ENCODE peak calls at places on chromosomes 6 and 20, in six cellular contexts. E is K562, N is H1, C is GM12878, A is HepG2, O is SK-N-SH. K is an unnamed sample. For H3K4me1, the result is how much of the 10 kb centered on the place peaks cover.

GRCh38 chr6:162184465-162184864 is 543.1 kb downstream of the PRKN start:
- DNase-seq in A (no peak), E (no peak), C (no peak), N (no peak), O (no peak), K (no peak)

GRCh38 chr6:24982231-24982630 is 46.5 kb upstream of the RIPOR2 start:
- DNase-seq in C (no peak), E (no peak), O (no peak), N (no peak), A (no peak), K (no peak)

GRCh38 chr6:69232506-69233194 is 564.2 kb downstream of the LMBRD1 start:
- DNase-seq in O (peak), C (no peak), A (peak), N (no peak), E (peak), K (no peak)

GRCh38 chr20:15756001-15756400 is 817.2 kb downstream of the KIF16B start:
- DNase-seq in E (no peak), A (no peak), C (no peak), N (no peak), O (no peak), K (no peak)

GRCh38 chr6:139152088-139152891 is 17.4 kb downstream of the HECA start:
- DNase-seq in N (no peak), O (no peak), E (no peak), A (no peak), C (no peak), K (no peak)

GRCh38 chr6:156954781-156955180 is 177.6 kb downstream of the ARID1B start:
- DNase-seq in N (no peak), O (no peak), A (no peak), E (no peak), C (no peak), K (no peak)

GRCh38 chr6:37758647-37759046 is 60.9 kb upstream of the ZFAND3 start:
- DNase-seq in O (no peak), N (no peak), C (no peak), E (no peak), A (no peak), K (no peak)

GRCh38 chr6:99822741-99823512 is 171.1 kb downstream of the MCHR2 start:
- DNase-seq in E (peak), A (peak), N (no peak), O (peak), C (no peak), K (peak)

GRCh38 chr6:119096683-119097310 is 18.3 kb upstream of the FAM184A start:
- DNase-seq in E (no peak), C (no peak), O (no peak), A (no peak), N (no peak), K (no peak)

GRCh38 chr6:119220452-119220851 is 129.1 kb downstream of the MAN1A1 start:
- DNase-seq in E (no peak), O (no peak), N (no peak), C (no peak), A (no peak), K (no peak)

GRCh38 chr6:157667211-157668033 is 155.6 kb upstream of the SNX9 start:
- DNase-seq in O (peak), C (peak), N (no peak), E (peak), A (peak), K (peak)

GRCh38 chr20:23090147-23090546 is 4.0 kb upstream of the CD93 start:
- DNase-seq in O (no peak), A (no peak), E (peak), N (no peak), C (no peak), K (no peak)

GRCh38 chr20:58722877-58723627 is 30.5 kb downstream of the NPEPL1 start:
- DNase-seq in O (no peak), A (no peak), N (no peak), E (no peak), C (no peak), K (no peak)

GRCh38 chr6:2862712-2863174 is 21.1 kb upstream of the SERPINB1 start:
- DNase-seq in E (no peak), O (no peak), C (peak), A (no peak), N (no peak), K (no peak)

GRCh38 chr6:145532361-145532760 is 203.0 kb downstream of the EPM2A start:
- DNase-seq in O (no peak), E (no peak), N (no peak), C (no peak), A (peak), K (no peak)

GRCh38 chr20:9269280-9269971 is 200.5 kb downstream of the PLCB4 start:
- DNase-seq in E (no peak), C (no peak), O (no peak), N (no peak), A (no peak), K (no peak)

GRCh38 chr20:50318709-50319108 is 128.1 kb downstream of the CEBPB start:
- DNase-seq in O (peak), C (no peak), A (no peak), N (no peak), E (peak), K (no peak)

GRCh38 chr6:119446623-119447008 is 97.1 kb upstream of the MAN1A1 start:
- DNase-seq in N (no peak), O (no peak), C (no peak), E (no peak), A (no peak), K (no peak)

GRCh38 chr6:28884423-28885148 is 39.2 kb downstream of the TRIM27 start:
- DNase-seq in N (no peak), A (peak), C (no peak), E (no peak), O (peak), K (no peak)

GRCh38 chr20:56628015-56628872 is 862 bp upstream of the TFAP2C start:
- DNase-seq in C (no peak), O (peak), E (no peak), A (no peak), N (no peak), K (no peak)

GRCh38 chr6:157036245-157036681 is 259.1 kb downstream of the ARID1B start:
- DNase-seq in A (no peak), C (no peak), O (no peak), E (no peak), N (no peak), K (no peak)

GRCh38 chr6:142695016-142695415 is 250.0 kb downstream of the HIVEP2 start:
- DNase-seq in C (no peak), N (no peak), A (no peak), O (no peak), E (no peak), K (no peak)

GRCh38 chr6:142694054-142694453 is 250.9 kb downstream of the HIVEP2 start:
- DNase-seq in A (no peak), N (no peak), O (no peak), E (no peak), C (no peak), K (no peak)

GRCh38 chr6:142692942-142693341 is 252.0 kb downstream of the HIVEP2 start:
- DNase-seq in N (peak), O (peak), C (no peak), E (peak), A (peak), K (peak)

GRCh38 chr6:142696123-142696522 is 248.9 kb downstream of the HIVEP2 start:
- DNase-seq in C (no peak), O (no peak), N (no peak), E (no peak), A (no peak), K (no peak)

GRCh38 chr6:142693446-142693845 is 251.5 kb downstream of the HIVEP2 start:
- DNase-seq in A (no peak), E (no peak), O (no peak), N (no peak), C (no peak), K (no peak)
- TF ChIP-seq YY1 in A (no peak), E (no peak), O (no peak), N (no peak), C (no peak), K (no peak)

DNA sequence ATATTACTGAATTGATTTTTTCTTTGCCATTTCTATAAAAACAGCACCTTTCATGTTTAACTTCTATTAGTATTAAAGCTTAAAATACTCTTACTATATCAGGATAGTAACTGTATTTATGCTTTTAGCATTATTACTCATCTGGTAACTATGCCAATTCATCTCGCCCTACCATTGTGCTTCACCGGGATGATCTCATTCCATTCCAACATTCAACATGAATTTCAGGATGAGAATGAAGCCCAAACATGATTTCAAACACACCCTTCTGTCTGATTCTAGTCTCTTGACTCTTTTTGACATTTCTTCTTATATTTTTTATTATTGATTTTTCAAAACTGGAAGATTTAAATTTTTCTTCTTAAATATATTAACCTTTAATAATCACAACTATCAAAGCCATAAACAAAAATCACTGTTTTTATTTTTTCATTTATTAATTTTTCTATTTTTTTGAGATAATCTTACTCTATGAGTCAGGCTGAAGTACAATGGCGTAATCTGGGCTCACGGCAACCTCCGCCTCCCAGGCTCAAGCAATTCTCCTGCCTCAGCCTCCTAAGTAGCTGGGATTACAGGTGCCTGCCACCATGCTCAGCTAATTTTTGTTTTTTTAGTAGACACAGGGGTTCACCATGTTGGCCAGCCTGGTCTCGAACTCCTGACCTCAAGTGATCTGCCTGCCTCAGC is 46.7 kb downstream of the GJA1 start:
- DNase-seq in C (no peak), A (no peak), E (no peak), O (peak), N (no peak), K (peak)
- TF ChIP-seq SIN3A in C (no peak), A (no peak), E (no peak), O (no peak), N (no peak), K (no peak)

GRCh38 chr6:149750136-149750609 is 632 bp downstream of the PCMT1 start:
- DNase-seq in A (peak), O (peak), E (peak), N (peak), C (no peak), K (peak)

GRCh38 chr6:149752600-149752999 is 3.1 kb downstream of the PCMT1 start:
- DNase-seq in A (no peak), E (no peak), O (no peak), N (no peak), C (no peak), K (no peak)

GRCh38 chr6:149754573-149754972 is 5.0 kb downstream of the PCMT1 start:
- DNase-seq in A (peak), N (no peak), O (no peak), E (no peak), C (no peak), K (no peak)

GRCh38 chr6:149749594-149750135 is at the start of gene PCMT1:
- DNase-seq in E (peak), O (peak), C (peak), A (peak), N (peak), K (peak)

DNA sequence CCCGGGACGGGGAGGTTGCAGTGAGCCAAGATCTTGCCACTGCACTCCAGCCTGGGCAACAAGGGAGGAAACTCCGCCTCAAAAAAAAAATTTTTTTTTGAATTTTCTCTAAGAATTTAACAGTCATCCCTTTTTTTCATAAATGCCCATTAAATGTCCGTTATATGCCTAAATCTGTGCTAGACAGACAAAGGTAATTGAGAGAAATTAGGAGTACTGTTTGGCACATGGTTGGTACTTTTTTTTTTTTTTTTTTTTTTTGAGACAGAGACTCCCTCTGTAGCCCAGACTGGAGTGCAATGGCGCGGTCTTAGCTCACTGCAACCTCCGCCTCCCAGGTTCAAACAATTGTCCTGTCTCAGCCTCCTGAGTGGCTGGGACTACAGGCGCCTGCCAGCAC is 1.7 kb downstream of the PCMT1 start:
- DNase-seq in N (no peak), A (no peak), C (no peak), E (no peak), O (no peak), K (no peak)
- H3K4me1 ChIP-seq in N (under half), A (half or more), C (under half), E (under half), O (under half), K (under half)

GRCh38 chr20:55386686-55387085 is 618.6 kb downstream of the CBLN4 start:
- DNase-seq in A (no peak), E (no peak), C (no peak), O (no peak), N (no peak), K (no peak)
- TF ChIP-seq YY1 in A (no peak), E (no peak), C (no peak), O (no peak), N (no peak), K (no peak)

DNA sequence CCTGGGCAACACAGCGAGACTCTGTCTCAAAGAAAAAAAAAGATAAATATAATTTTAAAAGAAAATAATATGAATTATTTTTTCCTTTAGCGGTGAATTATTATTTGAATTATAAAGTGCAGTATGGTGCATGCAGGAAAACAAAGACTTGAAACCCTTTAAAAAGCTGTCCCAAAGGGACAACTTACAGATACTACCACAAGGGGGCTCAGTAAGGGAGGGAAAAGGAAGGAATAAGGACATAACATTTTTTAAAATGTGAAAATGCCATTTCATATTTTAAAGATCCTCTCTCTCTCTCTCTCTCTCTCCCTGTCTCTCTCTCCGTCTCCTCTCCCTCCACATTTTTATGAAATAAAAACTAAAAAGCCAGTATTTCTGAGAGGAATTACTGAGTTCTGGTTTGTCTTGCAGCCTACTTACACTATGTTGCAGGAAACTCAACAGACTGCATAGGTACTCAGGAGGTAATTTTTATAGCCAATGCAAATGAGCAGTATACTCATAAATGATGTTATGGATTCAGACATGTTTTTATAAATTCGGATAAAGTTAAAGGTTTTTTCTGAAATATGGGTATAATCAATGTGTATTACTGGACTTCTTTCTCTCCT is 455.0 kb upstream of the GJE1 start:
- DNase-seq in N (no peak), A (peak), O (peak), E (no peak), C (no peak), K (peak)
- TF ChIP-seq SIN3A in N (no peak), A (no peak), O (no peak), E (no peak), C (no peak), K (no peak)

GRCh38 chr6:169816975-169817374 is 65.6 kb downstream of the ERMARD start:
- DNase-seq in N (no peak), A (no peak), E (no peak), C (no peak), O (no peak), K (no peak)

GRCh38 chr6:169824021-169824420 is 72.6 kb downstream of the ERMARD start:
- DNase-seq in A (no peak), C (no peak), O (no peak), E (no peak), N (no peak), K (no peak)

GRCh38 chr6:169816054-169816453 is 64.6 kb downstream of the ERMARD start:
- DNase-seq in O (no peak), N (no peak), C (no peak), A (no peak), E (no peak), K (no peak)

GRCh38 chr6:169824848-169825557 is 73.6 kb downstream of the ERMARD start:
- DNase-seq in C (no peak), O (no peak), E (no peak), A (no peak), N (no peak), K (no peak)

DNA sequence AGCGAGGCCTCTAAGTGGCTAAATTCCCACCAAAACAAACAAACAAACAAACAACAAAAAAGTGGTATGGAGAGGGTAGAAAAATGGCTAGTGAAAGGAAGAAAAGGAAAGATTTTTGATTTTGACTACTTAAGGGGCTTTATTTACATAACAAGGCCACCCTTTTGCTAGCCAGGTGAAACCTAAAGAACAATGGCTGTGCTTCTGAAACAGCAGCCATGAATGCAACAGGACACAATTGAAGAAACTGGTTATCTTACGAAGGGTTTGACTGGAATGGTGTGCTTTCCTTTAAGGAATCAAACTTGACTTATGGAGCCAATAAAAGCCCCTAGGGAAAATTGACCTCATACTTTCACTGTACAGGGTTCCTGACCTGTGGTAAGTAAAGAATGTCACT is 68.9 kb downstream of the ERMARD start:
- DNase-seq in E (no peak), O (no peak), A (no peak), C (no peak), N (no peak), K (no peak)
- H3K4me1 ChIP-seq in E (under half), O (under half), A (under half), C (under half), N (under half), K (under half)

K was measured in HCT116.